ENCODE peak calls at places on chromosomes 1 and 21, in four cellular contexts. T is foreskin keratinocyte; F is activated CD4-positive, CD25-positive, alpha-beta regulatory T cell treated with anti-CD3 and anti-CD28 coated beads, Interleukin-2, amount 50 U/mL, for 24 hours; E is RWPE2. W is an unnamed sample.

GRCh38 chr1:27527223-27527856 is 37.4 kb upstream of the WASF2 start:
- ATAC-seq in T (no peak), F (no peak), E (no peak), W (no peak)

GRCh38 chr1:178531897-178532296 is 19.0 kb downstream of the TEX35 start:
- ATAC-seq in T (no peak), F (no peak), E (no peak), W (peak; percentile 19)

GRCh38 chr1:31980835-31981782 is 32.6 kb upstream of the KHDRBS1 start:
- ATAC-seq in T (no peak), F (no peak), E (no peak), W (no peak)

GRCh38 chr1:98761238-98761637 is 99.7 kb downstream of the SNX7 start:
- ATAC-seq in T (no peak), F (no peak), E (peak; percentile 48), W (no peak)

GRCh38 chr1:41898191-41898713 is 20.5 kb downstream of the HIVEP3 start:
- ATAC-seq in T (peak; percentile 8), F (peak; percentile 93), E (no peak), W (peak; percentile 24)

GRCh38 chr21:39319251-39319756 is 5.9 kb upstream of the BRWD1 start:
- ATAC-seq in T (no peak), F (no peak), E (no peak), W (no peak)

GRCh38 chr1:29524285-29525065 is 288.2 kb downstream of the PTPRU start:
- ATAC-seq in T (no peak), F (no peak), E (no peak), W (no peak)

GRCh38 chr1:244863491-244864252 is 671 bp downstream of the HNRNPU start:
- ATAC-seq in T (peak; percentile 19), F (no peak), E (peak; percentile 13), W (peak; percentile 35)

GRCh38 chr1:55039342-55040082 is at the start of gene PCSK9:
- ATAC-seq in T (peak; percentile 78), F (no peak), E (peak; percentile 83), W (peak; percentile 82)

GRCh38 chr1:156481527-156481926 is 19.0 kb downstream of the MEF2D start:
- ATAC-seq in T (no peak), F (peak; percentile 69), E (no peak), W (no peak)

GRCh38 chr1:202202500-202203168 is 9.0 kb downstream of the LGR6 start:
- ATAC-seq in T (no peak), F (no peak), E (no peak), W (no peak)

GRCh38 chr1:53334312-53334711 is 6.4 kb upstream of the LRP8 start:
- ATAC-seq in T (no peak), F (no peak), E (no peak), W (no peak)

GRCh38 chr1:186768906-186769305 is 59.8 kb upstream of the PLA2G4A start:
- ATAC-seq in T (no peak), F (no peak), E (no peak), W (no peak)

GRCh38 chr1:37274896-37275631 is 199.3 kb upstream of the ZC3H12A start:
- ATAC-seq in T (no peak), F (no peak), E (no peak), W (no peak)

GRCh38 chr1:12143631-12144155 is 23.1 kb upstream of the TNFRSF1B start:
- ATAC-seq in T (peak; percentile 75), F (peak; percentile 49), E (peak; percentile 97), W (peak; percentile 58)

GRCh38 chr21:41610042-41610839 is 102.3 kb upstream of the TMPRSS2 start:
- ATAC-seq in T (no peak), F (no peak), E (no peak), W (peak; percentile 30)

GRCh38 chr1:112126598-112126997 is 137.1 kb upstream of the KCND3 start:
- ATAC-seq in T (no peak), F (no peak), E (no peak), W (no peak)

GRCh38 chr1:225767591-225768540 is 9.8 kb upstream of the SRP9 start:
- ATAC-seq in T (peak; percentile 52), F (no peak), E (peak; percentile 5), W (no peak)

GRCh38 chr1:147073062-147073432 is 99.2 kb downstream of the PRKAB2 start:
- ATAC-seq in T (peak; percentile 61), F (no peak), E (peak; percentile 12), W (no peak)

GRCh38 chr1:54335396-54336056 is 70.7 kb downstream of the SSBP3 start:
- ATAC-seq in T (peak; percentile 83), F (no peak), E (peak; percentile 87), W (peak; percentile 78)

GRCh38 chr1:198677027-198677426 is 38.2 kb downstream of the PTPRC start:
- ATAC-seq in T (no peak), F (no peak), E (peak; percentile 57), W (no peak)

GRCh38 chr1:54995835-54996234 is 2.9 kb upstream of the BSND start:
- ATAC-seq in T (no peak), F (peak; percentile 45), E (no peak), W (no peak)

GRCh38 chr1:159009704-159010361 is at the start of gene IFI16:
- ATAC-seq in T (peak; percentile 95), F (peak; percentile 78), E (peak; percentile 92), W (peak; percentile 93)

GRCh38 chr1:181504294-181505115 is 21.2 kb downstream of the CACNA1E start:
- ATAC-seq in T (peak; percentile 10), F (no peak), E (no peak), W (no peak)

GRCh38 chr1:182279302-182279701 is 112.3 kb downstream of the GLUL start:
- ATAC-seq in T (no peak), F (no peak), E (no peak), W (no peak)

GRCh38 chr1:77303387-77303786 is 21.6 kb downstream of the AK5 start:
- ATAC-seq in T (no peak), F (peak; percentile 58), E (no peak), W (no peak)

GRCh38 chr21:31518580-31518979 is 140.9 kb upstream of the SOD1 start:
- ATAC-seq in T (no peak), F (no peak), E (no peak), W (no peak)

GRCh38 chr1:7781923-7782495 is 2.1 kb upstream of the PER3 start:
- ATAC-seq in T (no peak), F (no peak), E (no peak), W (no peak)

GRCh38 chr1:205077934-205078311 is 6.3 kb downstream of the TMEM81 start:
- ATAC-seq in T (no peak), F (no peak), E (no peak), W (no peak)

GRCh38 chr21:18245493-18245967 is 897 bp downstream of the CHODL start:
- ATAC-seq in T (peak; percentile 35), F (no peak), E (no peak), W (no peak)

GRCh38 chr1:227774721-227775665 is 39.8 kb downstream of the SNAP47 start:
- ATAC-seq in T (no peak), F (no peak), E (no peak), W (no peak)

GRCh38 chr1:244796719-244797406 is 38.6 kb upstream of the COX20 start:
- ATAC-seq in T (peak; percentile 75), F (no peak), E (peak; percentile 38), W (peak; percentile 70)

GRCh38 chr1:12152106-12152891 is 14.5 kb upstream of the TNFRSF1B start:
- ATAC-seq in T (no peak), F (peak; percentile 67), E (no peak), W (peak; percentile 59)

GRCh38 chr1:3431266-3431665 is 23.2 kb upstream of the ARHGEF16 start:
- ATAC-seq in T (peak; percentile 19), F (no peak), E (peak; percentile 57), W (no peak)

GRCh38 chr1:2478100-2478499 is 2.0 kb downstream of the PLCH2 start:
- ATAC-seq in T (no peak), F (no peak), E (no peak), W (no peak)